ENCODE peak calls at places on chromosomes 11 and 22, in nine cellular contexts. S is hepatocyte, I is aorta, N is esophagus squamous epithelium, M is Karpas-422, W is PC-9, T is GM23338, D is mesendoderm, E is fibroblast of lung. L is an unnamed sample. For H3K36me3, the result is how much of the 10 kb centered on the place peaks cover.

GRCh38 chr11:5317301-5317700 is 6.8 kb downstream of the OR51B2 start:
- DNase-seq in N (no peak), T (no peak), S (no peak), W (no peak), E (no peak), I (no peak), D (no peak), M (no peak), L (no peak)

GRCh38 chr22:39705386-39705785 is 134.8 kb downstream of the CACNA1I start:
- DNase-seq in T (no peak), E (no peak), S (no peak), N (no peak), I (no peak), W (no peak), D (no peak), M (no peak), L (no peak)

GRCh38 chr11:32186118-32186517 is 95.2 kb downstream of the RCN1 start:
- DNase-seq in W (no peak), M (no peak), N (no peak), D (no peak), I (no peak), T (no peak), E (no peak), S (no peak), L (no peak)

GRCh38 chr11:10954184-10954583 is 96.3 kb upstream of the ZBED5 start:
- DNase-seq in D (no peak), W (no peak), T (no peak), S (no peak), N (no peak), M (peak), I (no peak), E (no peak), L (no peak)

GRCh38 chr11:14980854-14981253 is 8.7 kb upstream of the CALCA start:
- DNase-seq in I (no peak), W (no peak), E (peak), N (no peak), T (no peak), S (no peak), M (no peak), D (no peak), L (peak)

GRCh38 chr11:65790902-65791650 is 4.2 kb downstream of the OVOL1 start:
- DNase-seq in I (no peak), T (no peak), S (no peak), W (no peak), D (no peak), N (no peak), M (no peak), E (no peak), L (no peak)

GRCh38 chr11:69546735-69547370 is 65.4 kb downstream of the LINC01488 start:
- DNase-seq in S (no peak), M (no peak), T (no peak), N (no peak), I (peak), D (no peak), W (no peak), E (no peak), L (no peak)

GRCh38 chr11:63762662-63763505 is 5.7 kb downstream of the ZFTA start:
- DNase-seq in D (peak), S (peak), T (peak), N (no peak), W (no peak), M (no peak), I (peak), E (peak), L (no peak)

GRCh38 chr11:70174846-70175764 is 28.0 kb upstream of the FADD start:
- DNase-seq in I (no peak), E (no peak), W (no peak), M (no peak), D (no peak), T (peak), N (no peak), S (no peak), L (no peak)

GRCh38 chr11:102179366-102179765 is 69.1 kb downstream of the YAP1 start:
- DNase-seq in D (peak), I (no peak), T (peak), S (no peak), W (no peak), E (no peak), N (no peak), M (no peak), L (no peak)

GRCh38 chr11:19715373-19715772 is 2.7 kb downstream of the NAV2 start:
- DNase-seq in M (no peak), W (peak), N (no peak), S (peak), I (peak), D (no peak), E (peak), T (no peak), L (peak)

GRCh38 chr11:20041499-20041898 is 118.8 kb downstream of the DBX1 start:
- DNase-seq in E (peak), I (no peak), N (no peak), T (no peak), D (no peak), S (no peak), M (no peak), W (no peak), L (no peak)

GRCh38 chr11:93845181-93846092 is 5.0 kb downstream of the VSTM5 start:
- DNase-seq in I (no peak), S (no peak), T (no peak), M (no peak), E (peak), D (no peak), N (no peak), W (no peak), L (no peak)

GRCh38 chr11:128580612-128581011 is 6.7 kb downstream of the ETS1 start:
- DNase-seq in S (no peak), M (no peak), E (no peak), W (no peak), N (no peak), T (no peak), I (no peak), D (no peak), L (no peak)

GRCh38 chr11:133732109-133732508 is 113.2 kb downstream of the SPATA19 start:
- DNase-seq in M (no peak), T (no peak), N (no peak), E (no peak), S (no peak), D (no peak), W (no peak), I (no peak), L (no peak)

GRCh38 chr11:44978961-44979331 is 28.3 kb upstream of the TP53I11 start:
- DNase-seq in T (no peak), E (no peak), W (peak), S (no peak), M (no peak), N (no peak), D (no peak), I (no peak), L (no peak)

GRCh38 chr11:12886508-12886907 is 122.6 kb upstream of the RASSF10 start:
- DNase-seq in N (no peak), I (no peak), T (no peak), S (no peak), D (no peak), W (no peak), M (no peak), E (no peak), L (no peak)
- H3K36me3 ChIP-seq in N (half or more), I (under half), T (under half), S (under half), D (under half), W (under half), M (under half), E (under half), L (half or more)

GRCh38 chr22:42064629-42065028 is 6.0 kb downstream of the NAGA start:
- DNase-seq in W (no peak), M (no peak), E (no peak), D (no peak), I (no peak), S (no peak), T (no peak), N (no peak), L (no peak)
- H3K36me3 ChIP-seq in W (under half), M (under half), E (under half), D (under half), I (under half), S (under half), T (under half), N (half or more), L (under half)

DNA sequence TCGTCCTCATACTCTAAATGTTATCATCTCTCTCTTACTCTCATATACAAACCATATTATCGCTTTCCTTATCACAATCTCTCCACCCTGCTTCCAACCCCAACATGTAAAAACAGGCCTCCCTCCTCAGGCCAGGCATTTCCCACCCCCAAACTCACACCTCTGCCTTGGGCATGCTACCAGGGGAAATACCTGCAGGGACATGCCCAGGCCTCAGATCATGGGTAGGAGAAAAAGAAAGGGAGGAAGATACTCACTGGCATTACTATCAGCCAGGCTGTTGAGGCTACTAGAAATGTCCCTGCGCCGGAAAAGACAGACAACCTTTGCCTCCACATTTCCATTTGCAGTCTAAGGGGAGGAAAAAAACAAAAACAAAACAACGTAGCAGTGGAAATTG is 1.8 kb downstream of the MTA2 start:
- DNase-seq in S (no peak), I (peak), T (no peak), M (no peak), W (no peak), E (no peak), N (no peak), D (peak), L (no peak)
- H3K36me3 ChIP-seq in S (under half), I (under half), T (under half), M (under half), W (under half), E (under half), N (half or more), D (under half), L (under half)

GRCh38 chr11:124119103-124119502 is 3.9 kb downstream of the VWA5A start:
- DNase-seq in W (no peak), E (no peak), D (no peak), S (no peak), I (no peak), N (no peak), M (no peak), T (no peak), L (no peak)
- H3K36me3 ChIP-seq in W (under half), E (under half), D (under half), S (under half), I (under half), N (half or more), M (under half), T (under half), L (under half)

DNA sequence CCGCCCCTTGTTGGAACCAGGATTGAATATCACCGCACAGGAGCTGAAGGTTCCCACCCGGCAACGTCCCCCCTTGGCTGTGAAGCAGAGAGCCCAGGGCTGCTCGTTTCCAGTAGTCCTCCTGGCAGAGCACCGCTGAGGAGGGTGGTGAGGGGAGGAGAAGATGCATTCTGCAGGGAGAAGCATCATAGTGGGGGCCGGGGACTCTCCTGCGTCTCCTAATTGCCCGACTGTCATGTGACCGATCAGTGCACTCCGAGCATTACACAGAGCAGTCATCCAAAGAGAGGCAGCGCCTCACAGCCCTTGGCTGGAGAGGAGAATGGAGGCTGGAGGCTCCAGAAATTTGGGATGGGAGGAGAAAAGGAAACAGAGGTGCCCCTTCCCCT is 85.0 kb upstream of the SEPTIN5 start:
- DNase-seq in T (no peak), S (no peak), I (no peak), D (no peak), M (peak), E (no peak), W (no peak), N (no peak), L (no peak)
- H3K36me3 ChIP-seq in T (under half), S (under half), I (under half), D (under half), M (under half), E (under half), W (under half), N (under half), L (under half)

DNA sequence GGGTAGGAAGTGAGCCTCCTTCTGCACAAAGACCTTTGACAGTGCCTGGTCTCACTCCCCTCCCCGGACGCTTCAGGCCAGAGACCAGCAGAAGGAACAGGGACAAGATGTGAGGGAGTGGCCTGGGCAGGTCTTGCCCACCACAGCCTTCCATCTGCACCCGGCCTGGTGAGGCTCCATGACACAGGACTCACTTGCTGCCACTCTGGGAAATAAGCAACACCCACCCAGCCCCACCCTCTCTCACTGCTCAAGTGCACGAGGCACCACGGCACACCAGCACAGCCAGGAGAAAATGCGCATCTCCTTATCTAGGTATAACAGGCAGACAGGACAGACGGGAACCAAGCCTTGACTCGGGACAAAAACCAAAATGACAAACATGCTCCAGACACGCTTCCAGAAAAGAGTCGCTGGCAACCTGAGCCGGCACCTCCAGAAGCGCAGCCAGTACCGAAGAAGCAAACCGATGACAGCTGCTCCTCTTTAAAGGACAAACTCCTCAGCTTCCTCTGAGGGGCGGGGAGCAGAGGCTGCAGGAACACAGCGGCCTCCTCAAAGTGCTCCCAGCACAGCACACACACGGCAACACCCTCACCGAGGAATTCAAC is 41.7 kb downstream of the BRD1 start:
- DNase-seq in W (no peak), N (no peak), E (no peak), I (no peak), T (no peak), S (no peak), M (no peak), D (no peak), L (no peak)
- H3K36me3 ChIP-seq in W (under half), N (half or more), E (under half), I (under half), T (under half), S (under half), M (under half), D (under half), L (under half)